ENCODE peak calls at places on chromosome 22, in seven cellular contexts. K is body of pancreas, Q is H1, R is IMR-90, H is A549, T is breast epithelium, X is stomach. Y is an unnamed sample.

GRCh38 chr22:48492371-48493320 is 1335.0 kb downstream of the BRD1 start:
- DNase-seq in K (peak), Q (no peak), R (peak), H (peak), T (peak), X (peak), Y (peak)

GRCh38 chr22:50030315-50031188 is 18.0 kb upstream of the IL17REL start:
- DNase-seq in K (peak), Q (peak), R (peak), H (peak), T (peak), X (peak), Y (peak)

GRCh38 chr22:22519591-22519990 is 479 bp downstream of the ZNF280A start:
- DNase-seq in K (no peak), Q (no peak), R (no peak), H (peak), T (no peak), X (no peak), Y (no peak)

GRCh38 chr22:20063271-20064139 is 16.5 kb upstream of the DGCR8 start:
- DNase-seq in K (no peak), Q (no peak), R (no peak), H (no peak), T (no peak), X (no peak), Y (peak)

GRCh38 chr22:27273386-27273785 is 528.2 kb downstream of the MN1 start:
- DNase-seq in K (no peak), Q (no peak), R (no peak), H (no peak), T (no peak), X (no peak), Y (no peak)

GRCh38 chr22:39148024-39148726 is 4.3 kb downstream of the CBX7 start:
- DNase-seq in K (no peak), Q (no peak), R (no peak), H (no peak), T (no peak), X (no peak), Y (no peak)

GRCh38 chr22:40412441-40412840 is 42.0 kb downstream of the SGSM3 start:
- DNase-seq in K (no peak), Q (no peak), R (no peak), H (no peak), T (no peak), X (no peak), Y (no peak)

GRCh38 chr22:46514592-46515207 is 22.7 kb downstream of the CELSR1 start:
- DNase-seq in K (no peak), Q (no peak), R (peak), H (peak), T (no peak), X (no peak), Y (no peak)

GRCh38 chr22:27327497-27327896 is 474.1 kb downstream of the MN1 start:
- DNase-seq in K (no peak), Q (no peak), R (no peak), H (no peak), T (no peak), X (no peak), Y (no peak)

GRCh38 chr22:22429374-22430108 is 79.0 kb downstream of the ZNF280B start:
- DNase-seq in K (no peak), Q (no peak), R (no peak), H (no peak), T (no peak), X (no peak), Y (no peak)

GRCh38 chr22:40247976-40248375 is 70.3 kb downstream of the TNRC6B start:
- DNase-seq in K (no peak), Q (no peak), R (no peak), H (no peak), T (no peak), X (no peak), Y (no peak)

GRCh38 chr22:23557467-23557866 is 22.6 kb downstream of the IGLL1 start:
- DNase-seq in K (no peak), Q (no peak), R (no peak), H (no peak), T (no peak), X (no peak), Y (no peak)

GRCh38 chr22:23192558-23192957 is 12.2 kb downstream of the BCR start:
- DNase-seq in K (no peak), Q (no peak), R (no peak), H (no peak), T (no peak), X (no peak), Y (no peak)

GRCh38 chr22:39356464-39356863 is 6.7 kb downstream of the SYNGR1 start:
- DNase-seq in K (no peak), Q (no peak), R (no peak), H (no peak), T (peak), X (no peak), Y (no peak)

GRCh38 chr22:50270302-50271010 is at the start of gene MAPK11:
- DNase-seq in K (peak), Q (no peak), R (peak), H (peak), T (no peak), X (peak), Y (peak)

GRCh38 chr22:29311468-29312217 is 3.9 kb downstream of the RASL10A start:
- DNase-seq in K (no peak), Q (no peak), R (no peak), H (no peak), T (no peak), X (no peak), Y (no peak)

GRCh38 chr22:22616636-22617035 is 27.8 kb upstream of the GGTLC2 start:
- DNase-seq in K (no peak), Q (no peak), R (no peak), H (peak), T (no peak), X (no peak), Y (no peak)

GRCh38 chr22:24284747-24285203 is 14.1 kb downstream of the SPECC1L start:
- DNase-seq in K (no peak), Q (no peak), R (peak), H (no peak), T (no peak), X (no peak), Y (no peak)

GRCh38 chr22:22936915-22937656 is 49.5 kb downstream of the IGLL5 start:
- DNase-seq in K (no peak), Q (no peak), R (no peak), H (no peak), T (no peak), X (no peak), Y (no peak)

GRCh38 chr22:39763276-39763675 is 130.3 kb downstream of the ENTHD1 start:
- DNase-seq in K (no peak), Q (no peak), R (no peak), H (no peak), T (no peak), X (no peak), Y (no peak)

GRCh38 chr22:39236321-39237275 is 8.2 kb downstream of the PDGFB start:
- DNase-seq in K (no peak), Q (no peak), R (no peak), H (no peak), T (no peak), X (peak), Y (peak)

GRCh38 chr22:39176067-39176621 is 23.7 kb upstream of the CBX7 start:
- DNase-seq in K (peak), Q (no peak), R (peak), H (peak), T (peak), X (peak), Y (peak)

GRCh38 chr22:46245515-46245914 is 4.6 kb downstream of the CDPF1 start:
- DNase-seq in K (no peak), Q (no peak), R (no peak), H (no peak), T (no peak), X (no peak), Y (no peak)

GRCh38 chr22:39098026-39098425 is 982 bp downstream of the APOBEC3H start:
- DNase-seq in K (no peak), Q (no peak), R (no peak), H (no peak), T (no peak), X (no peak), Y (no peak)

GRCh38 chr22:20099099-20099711 is 16.7 kb upstream of the RANBP1 start:
- DNase-seq in K (no peak), Q (no peak), R (no peak), H (no peak), T (no peak), X (no peak), Y (no peak)

GRCh38 chr22:17201285-17201945 is 17.8 kb downstream of the ADA2 start:
- DNase-seq in K (peak), Q (no peak), R (peak), H (peak), T (no peak), X (no peak), Y (no peak)

GRCh38 chr22:23305321-23305910 is 125.1 kb downstream of the BCR start:
- DNase-seq in K (no peak), Q (no peak), R (peak), H (no peak), T (no peak), X (no peak), Y (peak)

GRCh38 chr22:24592144-24592845 is 578 bp downstream of the LRRC75B start:
- DNase-seq in K (no peak), Q (no peak), R (no peak), H (peak), T (no peak), X (no peak), Y (no peak)

GRCh38 chr22:48901324-48901723 is 926.3 kb downstream of the BRD1 start:
- DNase-seq in K (no peak), Q (no peak), R (no peak), H (no peak), T (no peak), X (no peak), Y (no peak)

GRCh38 chr22:17412232-17412631 is 43.0 kb downstream of the CECR2 start:
- DNase-seq in K (no peak), Q (no peak), R (no peak), H (no peak), T (no peak), X (no peak), Y (no peak)

GRCh38 chr22:27597703-27598444 is 203.7 kb downstream of the MN1 start:
- DNase-seq in K (peak), Q (no peak), R (no peak), H (peak), T (no peak), X (no peak), Y (no peak)

GRCh38 chr22:46576556-46577351 is 39.3 kb upstream of the CELSR1 start:
- DNase-seq in K (peak), Q (no peak), R (peak), H (no peak), T (no peak), X (peak), Y (peak)

GRCh38 chr22:45629469-45630089 is 42.1 kb upstream of the ATXN10 start:
- DNase-seq in K (no peak), Q (no peak), R (no peak), H (no peak), T (no peak), X (no peak), Y (no peak)

DNA sequence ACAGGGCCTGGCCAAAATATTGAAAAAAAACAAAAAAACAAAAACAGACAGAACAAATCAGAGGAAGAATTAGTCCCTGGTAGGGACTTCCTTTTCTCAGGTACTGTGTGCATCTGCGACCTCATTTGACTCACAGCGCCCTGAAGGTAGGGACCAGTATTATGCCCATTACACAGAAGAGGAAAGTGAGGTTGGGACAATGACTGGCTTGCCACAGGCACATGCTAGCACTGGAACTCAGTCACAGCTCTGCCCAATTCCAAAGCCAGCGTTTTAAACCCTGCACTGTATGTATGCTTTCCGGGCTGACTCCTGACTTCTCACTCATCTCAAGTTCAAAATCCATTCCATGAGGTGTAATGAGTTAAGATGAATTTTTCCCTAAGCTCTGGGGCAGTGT is 3.3 kb downstream of the SEC14L4 start:
- DNase-seq in K (no peak), Q (no peak), R (no peak), H (no peak), T (no peak), X (no peak), Y (no peak)
- H3K27ac ChIP-seq in K (no peak), Q (no peak), R (no peak), H (no peak), T (no peak), X (no peak), Y (no peak)

GRCh38 chr22:41947181-41948080 is 479 bp upstream of the CENPM start:
- DNase-seq in K (no peak), Q (no peak), R (no peak), H (no peak), T (no peak), X (no peak), Y (no peak)

GRCh38 chr22:41948142-41948541 is 1.2 kb upstream of the CENPM start:
- DNase-seq in K (no peak), Q (no peak), R (no peak), H (no peak), T (no peak), X (no peak), Y (no peak)

GRCh38 chr22:41951898-41952474 is at the start of gene SMIM45:
- DNase-seq in K (no peak), Q (no peak), R (no peak), H (no peak), T (no peak), X (no peak), Y (no peak)

GRCh38 chr22:41949297-41949965 is 2.5 kb upstream of the CENPM start:
- DNase-seq in K (no peak), Q (no peak), R (no peak), H (no peak), T (no peak), X (no peak), Y (no peak)

DNA sequence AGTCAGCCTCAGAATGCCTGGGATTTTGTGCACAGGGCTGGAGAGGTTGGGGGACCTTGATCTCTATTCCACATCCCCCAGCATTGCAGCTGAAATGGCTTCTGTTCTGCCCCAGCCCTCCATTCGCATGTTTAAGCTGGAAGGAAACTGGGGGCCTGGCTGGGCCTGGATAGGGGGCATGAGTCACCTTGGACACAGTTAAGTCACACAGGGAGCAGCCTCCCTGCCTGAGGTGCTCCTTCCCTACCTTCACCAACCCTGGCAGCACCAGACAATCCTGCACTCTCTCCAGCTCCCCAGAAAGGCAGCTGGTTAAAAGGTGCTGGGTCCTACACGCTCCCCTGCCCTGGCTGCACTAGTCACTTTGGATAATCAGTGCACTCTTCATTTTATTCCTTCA is 763 bp downstream of the SMIM45 start:
- DNase-seq in K (no peak), Q (no peak), R (no peak), H (no peak), T (no peak), X (no peak), Y (no peak)
- TF ChIP-seq POLR2A in K (no peak), Q (no peak), R (no peak), H (no peak), T (no peak), X (no peak), Y (no peak)

GRCh38 chr22:38025514-38025913 is 31.7 kb upstream of the PICK1 start:
- DNase-seq in K (no peak), Q (no peak), R (no peak), H (no peak), T (no peak), X (no peak), Y (no peak)
- H3K27ac ChIP-seq in K (no peak), Q (no peak), R (no peak), H (no peak), T (no peak), X (no peak), Y (no peak)

DNA sequence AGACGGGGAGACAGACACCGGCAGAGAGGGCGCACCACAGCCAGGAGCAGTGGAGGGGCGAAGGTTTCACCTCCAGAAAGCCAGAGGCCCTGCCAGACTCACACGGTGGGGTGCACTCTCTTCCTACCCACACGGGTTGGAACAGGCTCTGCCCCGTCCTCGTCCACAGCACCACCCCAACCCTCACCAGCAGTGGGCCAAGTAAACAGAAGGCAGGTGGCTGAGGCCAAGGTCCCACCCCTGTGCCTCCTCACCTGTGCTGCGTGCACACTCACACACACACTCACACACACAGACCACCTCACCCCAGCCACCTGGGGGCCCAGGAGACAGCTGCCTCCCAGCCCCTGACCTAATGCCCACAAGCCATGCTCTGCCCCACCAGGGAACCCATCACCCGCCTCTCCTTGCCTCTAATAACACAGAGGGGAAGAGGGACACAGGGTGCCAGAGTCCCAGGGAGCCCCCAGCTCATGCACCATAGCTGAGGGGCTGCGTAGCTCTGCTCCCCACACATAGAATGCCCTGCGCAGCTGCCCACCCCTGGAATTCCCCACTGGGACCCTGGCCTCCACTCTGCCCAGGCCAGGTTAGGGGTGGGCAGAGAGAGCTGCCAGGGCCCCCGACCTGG is 3.1 kb downstream of the CYB5R3 start:
- DNase-seq in K (no peak), Q (no peak), R (no peak), H (no peak), T (no peak), X (peak), Y (peak)
- TF ChIP-seq POLR2A in K (no peak), Q (no peak), R (no peak), H (no peak), T (no peak), X (no peak), Y (no peak)

DNA sequence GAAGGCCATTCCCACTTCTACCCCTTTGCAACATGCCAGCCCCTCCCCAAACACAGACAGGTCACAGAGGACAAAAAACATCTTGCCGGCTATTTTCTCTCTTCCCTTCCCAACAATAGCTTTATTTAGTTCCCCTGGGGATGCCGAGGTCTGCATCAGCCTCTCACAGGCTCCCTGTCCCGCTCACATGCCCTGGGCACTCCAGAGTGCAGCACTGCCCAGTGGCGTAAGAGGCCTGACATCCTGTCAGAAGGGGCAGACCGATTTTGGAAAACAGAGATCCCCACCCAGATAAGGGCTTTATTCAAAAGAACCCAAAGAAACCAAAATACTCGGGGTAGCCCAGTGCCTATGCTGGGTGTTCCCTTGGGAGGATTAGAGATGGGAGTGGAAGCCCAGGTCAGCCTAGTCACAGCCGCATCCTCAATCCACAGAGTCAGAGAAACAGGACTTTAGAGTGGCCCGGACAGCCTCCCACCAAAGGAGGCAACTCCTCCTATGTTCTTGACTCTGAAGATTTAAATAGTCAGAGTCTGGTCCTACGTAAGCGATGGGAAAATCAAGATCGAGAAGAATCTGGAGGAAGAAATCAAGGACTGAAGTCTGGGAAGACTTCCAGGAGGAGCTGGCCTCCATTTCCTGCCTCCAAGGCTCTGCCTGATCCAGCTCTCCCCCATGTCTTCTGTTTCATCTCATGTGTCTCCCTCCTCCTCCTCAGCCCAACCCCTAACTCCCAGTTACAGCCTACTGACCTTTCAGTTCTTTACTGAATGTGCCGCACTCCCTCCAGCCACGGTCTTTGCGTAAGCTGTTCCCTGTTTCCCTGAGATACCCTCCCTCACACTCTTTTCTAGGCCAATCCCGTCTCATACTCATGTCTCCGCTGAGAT is 129.3 kb downstream of the FBXO7 start:
- DNase-seq in K (no peak), Q (no peak), R (no peak), H (no peak), T (no peak), X (no peak), Y (no peak)
- H3K27ac ChIP-seq in K (no peak), Q (no peak), R (no peak), H (no peak), T (peak), X (no peak), Y (no peak)

GRCh38 chr22:36329217-36330078 is 58.3 kb downstream of the MYH9 start:
- DNase-seq in K (peak), Q (peak), R (peak), H (peak), T (peak), X (peak), Y (peak)
- TF ChIP-seq POLR2A in K (peak), Q (peak), R (peak), H (no peak), T (peak), X (no peak), Y (no peak)

GRCh38 chr22:43826142-43827093 is 14.3 kb upstream of the EFCAB6 start:
- DNase-seq in K (peak), Q (no peak), R (peak), H (peak), T (no peak), X (peak), Y (peak)
- H3K27ac ChIP-seq in K (no peak), Q (no peak), R (peak), H (no peak), T (no peak), X (no peak), Y (no peak)

GRCh38 chr22:31107206-31108118 is at the start of gene SELENOM:
- DNase-seq in K (peak), Q (peak), R (peak), H (peak), T (peak), X (peak), Y (peak)
- TF ChIP-seq POLR2A in K (peak), Q (no peak), R (peak), H (peak), T (peak), X (no peak), Y (no peak)

Y was measured in Peyer's patch.